ENCODE peak calls at places on chromosomes 2 and 18, in four cellular contexts. U is astrocyte of the spinal cord, X is RWPE1, P is endodermal cell. I is an unnamed sample.

GRCh38 chr2:37415128-37415817 is 70.8 kb downstream of the QPCT start:
- DNase-seq in U (peak), X (no peak), P (peak), I (peak)

GRCh38 chr2:61426267-61426897 is 44.5 kb downstream of the USP34 start:
- DNase-seq in U (no peak), X (peak), P (peak), I (peak)

GRCh38 chr2:213934560-213934959 is 476.3 kb upstream of the VWC2L start:
- DNase-seq in U (peak), X (peak), P (no peak), I (peak)

GRCh38 chr2:29055586-29055985 is 18.7 kb downstream of the PCARE start:
- DNase-seq in U (no peak), X (no peak), P (no peak), I (no peak)

GRCh38 chr2:38791747-38792146 is 13.7 kb downstream of the GEMIN6 start:
- DNase-seq in U (no peak), X (no peak), P (no peak), I (no peak)

GRCh38 chr2:20145497-20146193 is 79.3 kb downstream of the SDC1 start:
- DNase-seq in U (no peak), X (no peak), P (peak), I (peak)

GRCh38 chr18:33560686-33561370 is 17.2 kb upstream of the ASXL3 start:
- DNase-seq in U (peak), X (no peak), P (peak), I (no peak)

GRCh38 chr2:53490659-53491058 is 276.9 kb upstream of the CHAC2 start:
- DNase-seq in U (peak), X (no peak), P (no peak), I (no peak)

GRCh38 chr2:152347076-152347475 is 12.1 kb downstream of the FMNL2 start:
- DNase-seq in U (peak), X (no peak), P (no peak), I (no peak)

GRCh38 chr2:236617221-236617737 is 47.7 kb downstream of the ACKR3 start:
- DNase-seq in U (no peak), X (no peak), P (peak), I (no peak)

GRCh38 chr2:236982693-236983092 is 103.0 kb upstream of the COPS8 start:
- DNase-seq in U (no peak), X (no peak), P (peak), I (no peak)

GRCh38 chr18:70397259-70397925 is 108.5 kb downstream of the SOCS6 start:
- DNase-seq in U (no peak), X (no peak), P (no peak), I (no peak)

GRCh38 chr2:240954436-240955305 is 43.7 kb upstream of the SNED1 start:
- DNase-seq in U (no peak), X (no peak), P (peak), I (no peak)

GRCh38 chr2:120740765-120741513 is 5.3 kb downstream of the GLI2 start:
- DNase-seq in U (peak), X (no peak), P (peak), I (no peak)

GRCh38 chr2:16727256-16727655 is 61.6 kb upstream of the CYRIA start:
- DNase-seq in U (peak), X (no peak), P (no peak), I (no peak)
- TF ChIP-seq CTCF in U (peak), X (no peak), P (peak), I (no peak)

DNA sequence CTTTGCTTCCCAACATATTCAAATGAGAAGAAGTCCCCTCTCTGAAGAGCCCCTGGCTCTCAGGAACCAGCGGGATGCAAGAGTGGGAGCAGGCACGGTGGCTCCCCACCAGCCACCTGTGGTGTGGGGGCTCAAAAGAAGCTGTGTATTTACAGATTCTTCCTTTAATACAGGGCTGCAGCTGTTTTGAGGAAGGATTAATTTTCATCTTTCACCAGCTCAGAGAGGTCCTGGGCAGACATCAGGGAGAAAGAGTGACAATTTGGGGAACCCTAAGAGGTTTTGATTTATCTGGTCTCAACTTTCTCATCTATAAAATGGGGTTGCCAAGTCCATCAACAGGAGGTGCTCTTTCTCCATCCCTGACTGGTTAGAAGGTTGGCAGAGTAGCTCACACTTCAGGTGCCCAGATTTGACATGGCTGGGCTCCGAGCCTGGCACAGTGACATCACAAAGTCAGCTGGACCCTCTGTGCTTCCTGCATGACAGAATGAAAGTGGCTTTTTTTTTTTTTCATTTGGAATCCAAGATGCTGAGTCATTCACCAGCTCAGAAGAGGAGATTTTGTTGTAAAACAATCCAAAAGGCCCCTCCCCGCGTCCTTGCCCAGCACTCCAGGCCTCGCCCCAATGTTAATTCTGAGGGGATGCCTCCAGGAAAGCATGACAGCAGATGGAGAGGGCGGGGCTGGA is 15.5 kb upstream of the SIX2 start:
- DNase-seq in U (peak), X (peak), P (no peak), I (no peak)
- TF ChIP-seq CTCF in U (peak), X (no peak), P (no peak), I (no peak)

GRCh38 chr2:62724886-62725711 is 19.6 kb downstream of the EHBP1 start:
- DNase-seq in U (no peak), X (no peak), P (peak), I (no peak)
- TF ChIP-seq CTCF in U (peak), X (no peak), P (peak), I (no peak)

GRCh38 chr2:232699110-232699509 is 2.0 kb downstream of the GIGYF2 start:
- DNase-seq in U (no peak), X (no peak), P (peak), I (no peak)

GRCh38 chr2:232698552-232699091 is 1.5 kb downstream of the GIGYF2 start:
- DNase-seq in U (no peak), X (no peak), P (no peak), I (no peak)

GRCh38 chr2:232697807-232698110 is 628 bp downstream of the GIGYF2 start:
- DNase-seq in U (no peak), X (peak), P (no peak), I (no peak)

GRCh38 chr2:232696609-232697058 is 497 bp upstream of the GIGYF2 start:
- DNase-seq in U (no peak), X (no peak), P (no peak), I (no peak)

GRCh38 chr2:232697059-232697806 is at the start of gene GIGYF2:
- DNase-seq in U (peak), X (peak), P (peak), I (peak)
- TF ChIP-seq CTCF in U (no peak), X (no peak), P (peak), I (no peak)

GRCh38 chr18:48828713-48829442 is 121.9 kb downstream of the SMAD7 start:
- DNase-seq in U (no peak), X (no peak), P (peak), I (no peak)
- TF ChIP-seq CTCF in U (no peak), X (no peak), P (no peak), I (no peak)

GRCh38 chr2:1887915-1888314 is 143.6 kb upstream of the PXDN start:
- DNase-seq in U (no peak), X (peak), P (no peak), I (no peak)
- TF ChIP-seq CTCF in U (peak), X (peak), P (peak), I (no peak)

DNA sequence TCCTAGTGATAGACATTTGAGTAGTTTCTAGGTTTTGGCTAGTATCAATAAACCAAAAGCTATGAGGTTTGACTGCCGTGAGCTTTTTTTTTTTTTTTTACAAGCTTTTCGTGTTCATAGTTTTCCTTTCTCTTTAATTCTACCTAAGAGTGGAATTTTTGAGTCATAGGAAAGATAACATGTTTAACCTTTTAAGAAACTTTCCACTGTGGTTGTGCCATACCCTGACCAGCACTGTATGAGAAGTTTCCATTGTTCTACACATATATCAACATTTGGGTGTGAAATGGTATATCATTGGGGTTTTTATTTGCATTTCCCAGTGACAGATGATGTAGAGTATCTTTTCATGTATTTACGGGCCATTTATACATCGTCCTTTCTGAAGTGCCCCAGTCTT is 31.7 kb downstream of the UBE2F start:
- DNase-seq in U (peak), X (no peak), P (no peak), I (peak)
- TF ChIP-seq CTCF in U (no peak), X (no peak), P (no peak), I (no peak)

GRCh38 chr18:12462242-12462641 is 54.5 kb downstream of the PRELID3A start:
- DNase-seq in U (no peak), X (no peak), P (no peak), I (no peak)
- TF ChIP-seq CTCF in U (no peak), X (no peak), P (no peak), I (no peak)

GRCh38 chr2:40534528-40534927 is 82.6 kb upstream of the SLC8A1 start:
- DNase-seq in U (no peak), X (no peak), P (no peak), I (no peak)
- TF ChIP-seq CTCF in U (no peak), X (no peak), P (no peak), I (no peak)